ENCODE peak calls at places on chromosomes 1 and 21, in eight cellular contexts. B is KBM-7, J is A549, G is caudate nucleus, L is heart right ventricle, U is memory B cell, T is kidney glomerular epithelial cell, P is GM04504. M is an unnamed sample.

GRCh38 chr1:64933296-64934070 is 32.9 kb downstream of the JAK1 start:
- DNase-seq in B (peak), J (no peak), G (no peak), L (peak), U (no peak), T (no peak), P (peak), M (peak)

GRCh38 chr1:196063307-196063706 is 544.9 kb downstream of the KCNT2 start:
- DNase-seq in B (no peak), J (no peak), G (no peak), L (no peak), U (no peak), T (peak), P (no peak), M (no peak)

GRCh38 chr1:117618450-117619122 is 12.7 kb downstream of the TENT5C start:
- DNase-seq in B (no peak), J (no peak), G (no peak), L (no peak), U (no peak), T (no peak), P (no peak), M (no peak)

GRCh38 chr21:27221084-27221483 is 254.2 kb upstream of the ADAMTS5 start:
- DNase-seq in B (no peak), J (no peak), G (no peak), L (no peak), U (no peak), T (no peak), P (no peak), M (no peak)

GRCh38 chr1:237608433-237608832 is 282.3 kb downstream of the ZP4 start:
- DNase-seq in B (no peak), J (no peak), G (no peak), L (no peak), U (no peak), T (no peak), P (no peak), M (no peak)

GRCh38 chr1:55781944-55782482 is 566.8 kb upstream of the USP24 start:
- DNase-seq in B (no peak), J (no peak), G (no peak), L (peak), U (no peak), T (peak), P (peak), M (no peak)

GRCh38 chr1:6245869-6246496 is 2.0 kb downstream of the HES3 start:
- DNase-seq in B (no peak), J (no peak), G (no peak), L (no peak), U (no peak), T (no peak), P (no peak), M (no peak)

GRCh38 chr1:159005676-159006075 is 4.0 kb upstream of the IFI16 start:
- DNase-seq in B (peak), J (no peak), G (no peak), L (peak), U (no peak), T (no peak), P (no peak), M (no peak)

GRCh38 chr21:29148535-29148934 is 18.1 kb downstream of the MAP3K7CL start:
- DNase-seq in B (no peak), J (no peak), G (no peak), L (peak), U (no peak), T (no peak), P (peak), M (no peak)

GRCh38 chr1:52534928-52535764 is 17.7 kb downstream of the TUT4 start:
- DNase-seq in B (no peak), J (no peak), G (no peak), L (no peak), U (no peak), T (no peak), P (no peak), M (no peak)

GRCh38 chr1:226548281-226549093 is at the start of gene STUM:
- DNase-seq in B (peak), J (no peak), G (no peak), L (no peak), U (peak), T (no peak), P (no peak), M (no peak)

GRCh38 chr1:214072758-214073157 is 85.0 kb downstream of the PROX1 start:
- DNase-seq in B (no peak), J (no peak), G (no peak), L (no peak), U (no peak), T (no peak), P (no peak), M (no peak)

GRCh38 chr1:87684194-87684593 is 355.5 kb downstream of the LMO4 start:
- DNase-seq in B (no peak), J (no peak), G (no peak), L (peak), U (no peak), T (peak), P (no peak), M (no peak)

GRCh38 chr1:164743991-164744390 is 185.0 kb downstream of the PBX1 start:
- DNase-seq in B (no peak), J (no peak), G (no peak), L (no peak), U (no peak), T (no peak), P (no peak), M (no peak)

GRCh38 chr1:218217040-218217439 is 68.1 kb upstream of the RRP15 start:
- DNase-seq in B (no peak), J (no peak), G (no peak), L (no peak), U (no peak), T (no peak), P (no peak), M (no peak)

GRCh38 chr1:153667439-153667838 is 3.4 kb downstream of the ILF2 start:
- DNase-seq in B (no peak), J (no peak), G (no peak), L (no peak), U (no peak), T (no peak), P (no peak), M (no peak)

GRCh38 chr1:169891539-169891885 is 2.2 kb downstream of the SCYL3 start:
- DNase-seq in B (no peak), J (no peak), G (no peak), L (no peak), U (no peak), T (peak), P (no peak), M (no peak)

GRCh38 chr1:94739521-94740061 is 80.6 kb upstream of the SLC44A3 start:
- DNase-seq in B (peak), J (no peak), G (no peak), L (no peak), U (no peak), T (peak), P (peak), M (no peak)

GRCh38 chr1:242651817-242652216 is 127.3 kb upstream of the PLD5 start:
- DNase-seq in B (peak), J (no peak), G (no peak), L (no peak), U (no peak), T (no peak), P (no peak), M (no peak)

GRCh38 chr1:32817815-32818786 is 648 bp downstream of the S100PBP start:
- DNase-seq in B (peak), J (peak), G (peak), L (peak), U (no peak), T (peak), P (no peak), M (peak)

GRCh38 chr1:205531191-205532025 is 26.9 kb downstream of the CDK18 start:
- DNase-seq in B (no peak), J (no peak), G (no peak), L (no peak), U (no peak), T (no peak), P (no peak), M (no peak)

GRCh38 chr1:93607814-93608187 is 73.8 kb downstream of the BCAR3 start:
- DNase-seq in B (no peak), J (no peak), G (no peak), L (no peak), U (no peak), T (no peak), P (no peak), M (no peak)

GRCh38 chr1:46817814-46818213 is 19.0 kb downstream of the CYP4B1 start:
- DNase-seq in B (no peak), J (no peak), G (no peak), L (no peak), U (no peak), T (no peak), P (no peak), M (no peak)

GRCh38 chr1:23341829-23342697 is 2.0 kb downstream of the HNRNPR start:
- DNase-seq in B (no peak), J (no peak), G (no peak), L (no peak), U (no peak), T (no peak), P (no peak), M (no peak)

GRCh38 chr1:108097057-108097456 is 103.1 kb downstream of the SLC25A24 start:
- DNase-seq in B (no peak), J (no peak), G (no peak), L (no peak), U (no peak), T (no peak), P (no peak), M (no peak)